ENCODE peak calls at places on chromosomes 2 and 18, in five cellular contexts. L is ovary; X is hepatocyte; C is effector memory CD4-positive, alpha-beta T cell; O is heart left ventricle. W is an unnamed sample.

GRCh38 chr2:20917724-20918572 is 95.0 kb upstream of the LDAH start:
- DNase-seq in L (no peak), X (no peak), C (no peak), O (no peak), W (no peak)

GRCh38 chr2:173590278-173590811 is 235.7 kb downstream of the CDCA7 start:
- DNase-seq in L (no peak), X (peak; percentile 37), C (no peak), O (peak; percentile 76), W (peak; percentile 74)

GRCh38 chr2:8752385-8752784 is 70.5 kb downstream of the ID2 start:
- DNase-seq in L (no peak), X (no peak), C (no peak), O (no peak), W (no peak)

GRCh38 chr2:45117383-45117782 is 108.1 kb upstream of the SIX2 start:
- DNase-seq in L (no peak), X (no peak), C (no peak), O (no peak), W (no peak)

GRCh38 chr2:18312818-18313217 is 247.6 kb downstream of the RDH14 start:
- DNase-seq in L (no peak), X (no peak), C (no peak), O (no peak), W (no peak)

GRCh38 chr2:234032301-234032856 is 18.1 kb upstream of the SPP2 start:
- DNase-seq in L (no peak), X (no peak), C (no peak), O (no peak), W (no peak)

GRCh38 chr2:83069724-83070123 is 1389.4 kb downstream of the SUCLG1 start:
- DNase-seq in L (no peak), X (peak; percentile 13), C (no peak), O (no peak), W (no peak)

GRCh38 chr2:66534461-66534860 is 99.5 kb downstream of the MEIS1 start:
- DNase-seq in L (no peak), X (no peak), C (no peak), O (no peak), W (no peak)

GRCh38 chr2:238123218-238123971 is 15.1 kb upstream of the KLHL30 start:
- DNase-seq in L (no peak), X (no peak), C (no peak), O (no peak), W (no peak)

GRCh38 chr18:7388752-7389151 is 157.9 kb downstream of the LRRC30 start:
- DNase-seq in L (no peak), X (no peak), C (no peak), O (no peak), W (no peak)

GRCh38 chr2:48120759-48121242 is 214.5 kb upstream of the FBXO11 start:
- DNase-seq in L (no peak), X (no peak), C (no peak), O (no peak), W (peak; percentile 34)

GRCh38 chr18:72086421-72086820 is 457.7 kb downstream of the CBLN2 start:
- DNase-seq in L (no peak), X (peak; percentile 52), C (no peak), O (no peak), W (no peak)

GRCh38 chr2:73156539-73157124 is 43.9 kb upstream of the RAB11FIP5 start:
- DNase-seq in L (peak; percentile 32), X (peak; percentile 83), C (peak; percentile 15), O (peak; percentile 57), W (peak; percentile 61)

GRCh38 chr18:78789850-78790249 is 189.8 kb upstream of the SALL3 start:
- DNase-seq in L (no peak), X (no peak), C (no peak), O (no peak), W (no peak)

GRCh38 chr2:167944825-167945659 is 302.4 kb downstream of the STK39 start:
- DNase-seq in L (no peak), X (no peak), C (no peak), O (no peak), W (no peak)

GRCh38 chr2:69777778-69778089 is 35.8 kb downstream of the ANXA4 start:
- DNase-seq in L (no peak), X (no peak), C (no peak), O (no peak), W (no peak)

GRCh38 chr2:224885836-224886547 is 156.3 kb downstream of the DOCK10 start:
- DNase-seq in L (no peak), X (no peak), C (no peak), O (no peak), W (no peak)

GRCh38 chr2:21687589-21687988 is 563.8 kb downstream of the TDRD15 start:
- DNase-seq in L (no peak), X (no peak), C (no peak), O (no peak), W (no peak)

GRCh38 chr2:39898934-39899333 is 119.9 kb upstream of the THUMPD2 start:
- DNase-seq in L (no peak), X (no peak), C (no peak), O (no peak), W (no peak)

GRCh38 chr2:57443985-57444501 is 602.6 kb upstream of the VRK2 start:
- DNase-seq in L (no peak), X (no peak), C (no peak), O (no peak), W (no peak)

GRCh38 chr2:18339326-18339725 is 221.1 kb downstream of the RDH14 start:
- DNase-seq in L (no peak), X (no peak), C (no peak), O (no peak), W (no peak)

GRCh38 chr18:21991897-21992296 is 177.5 kb upstream of the GATA6 start:
- DNase-seq in L (no peak), X (peak; percentile 50), C (no peak), O (no peak), W (no peak)

GRCh38 chr2:95296036-95296435 is 1.1 kb upstream of the KCNIP3 start:
- DNase-seq in L (no peak), X (no peak), C (no peak), O (no peak), W (no peak)

GRCh38 chr2:239598011-239598731 is 197.4 kb upstream of the HDAC4 start:
- DNase-seq in L (no peak), X (no peak), C (no peak), O (peak; percentile 5), W (no peak)

GRCh38 chr2:110748489-110748867 is 16.1 kb downstream of the ACOXL start:
- DNase-seq in L (no peak), X (no peak), C (peak; percentile 22), O (no peak), W (no peak)

GRCh38 chr2:28895189-28895893 is 874 bp downstream of the WDR43 start:
- DNase-seq in L (peak; percentile 31), X (peak; percentile 65), C (no peak), O (peak; percentile 23), W (peak; percentile 60)

GRCh38 chr18:48780151-48781001 is 170.4 kb downstream of the SMAD7 start:
- DNase-seq in L (peak; percentile 49), X (peak; percentile 62), C (no peak), O (no peak), W (no peak)

GRCh38 chr18:43757273-43757672 is 480.0 kb upstream of the SYT4 start:
- DNase-seq in L (no peak), X (no peak), C (no peak), O (no peak), W (no peak)

GRCh38 chr2:16507655-16508054 is 158.0 kb downstream of the CYRIA start:
- DNase-seq in L (no peak), X (peak; percentile 23), C (no peak), O (no peak), W (no peak)

GRCh38 chr2:24617431-24617830 is 126.4 kb downstream of the NCOA1 start:
- DNase-seq in L (no peak), X (no peak), C (no peak), O (no peak), W (no peak)

GRCh38 chr2:7962191-7962590 is 719.7 kb upstream of the ID2 start:
- DNase-seq in L (no peak), X (no peak), C (no peak), O (no peak), W (no peak)

GRCh38 chr18:24068945-24069693 is 54.6 kb downstream of the TTC39C start:
- DNase-seq in L (no peak), X (no peak), C (no peak), O (no peak), W (no peak)

GRCh38 chr2:37223131-37223530 is 8.3 kb downstream of the CEBPZ start:
- DNase-seq in L (no peak), X (no peak), C (no peak), O (no peak), W (no peak)

GRCh38 chr2:109125595-109126500 is 3.2 kb upstream of the SH3RF3 start:
- DNase-seq in L (no peak), X (no peak), C (no peak), O (no peak), W (peak; percentile 17)

GRCh38 chr2:135743860-135744259 is 2.2 kb downstream of the UBXN4 start:
- DNase-seq in L (no peak), X (no peak), C (no peak), O (no peak), W (no peak)
- H3K4me3 ChIP-seq in L (no peak overlapping the region), X (peak overlapping the region; percentile 95), C (no peak overlapping the region), O (no peak overlapping the region), W (no peak overlapping the region)

GRCh38 chr2:11980809-11981208 is 234.4 kb downstream of the LPIN1 start:
- DNase-seq in L (no peak), X (no peak), C (no peak), O (no peak), W (no peak)
- H3K27me3 ChIP-seq in L (no peaks in the 10 kb centered on the region), X (no peaks in the 10 kb centered on the region), C (no peaks in the 10 kb centered on the region), O (no peaks in the 10 kb centered on the region), W (no peaks in the 10 kb centered on the region)

GRCh38 chr2:55150834-55151233 is 81.3 kb downstream of the CLHC1 start:
- DNase-seq in L (no peak), X (no peak), C (no peak), O (no peak), W (no peak)
- H3K4me3 ChIP-seq in L (no peak overlapping the region), X (no peak overlapping the region), C (no peak overlapping the region), O (no peak overlapping the region), W (no peak overlapping the region)

DNA sequence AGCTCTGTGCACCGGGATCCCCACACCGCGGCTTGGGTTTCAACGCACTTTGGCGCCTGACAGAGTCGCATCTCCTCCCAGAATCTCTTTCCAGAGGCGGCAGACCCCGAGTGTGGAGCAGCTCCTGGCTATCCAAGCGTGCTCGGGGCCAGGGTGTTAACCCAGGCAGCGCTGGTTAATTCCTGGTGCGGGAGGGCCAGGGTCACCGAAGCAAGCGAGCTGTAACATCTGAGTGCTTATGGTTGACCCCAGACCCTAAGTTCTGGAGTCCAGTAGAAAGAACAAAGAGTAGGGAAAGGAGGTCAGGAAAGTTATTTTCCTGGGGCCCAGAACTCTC is 566 bp upstream of the OSR1 start:
- DNase-seq in L (no peak), X (no peak), C (no peak), O (no peak), W (no peak)
- H3K27me3 ChIP-seq in L (no peaks in the 10 kb centered on the region), X (peaks cover 69% of the 10 kb centered on the region), C (peaks cover 68% of the 10 kb centered on the region), O (peaks cover 31% of the 10 kb centered on the region), W (peaks cover 49% of the 10 kb centered on the region)

W was measured in adrenal gland.